ENCODE peak calls at places on chromosomes 3 and 15, in five cellular contexts. F is cardiac muscle cell, N is foreskin fibroblast, D is fibroblast of mammary gland, H is fibroblast of the aortic adventitia. R is an unnamed sample.

GRCh38 chr15:49758856-49759255 is 138.0 kb downstream of the DTWD1 start:
- DNase-seq in D (no peak), N (no peak), H (peak; percentile 47), F (no peak), R (no peak)

GRCh38 chr3:122074621-122075265 is 19.6 kb downstream of the CD86 start:
- DNase-seq in F (no peak), N (no peak), D (peak; percentile 85), H (no peak), R (no peak)

GRCh38 chr15:39873978-39874377 is 46.1 kb downstream of the GPR176 start:
- DNase-seq in F (no peak), H (no peak), D (no peak), N (no peak), R (no peak)

GRCh38 chr3:139534992-139535879 is 4.3 kb downstream of the RBP1 start:
- DNase-seq in H (peak; percentile 97), F (peak; percentile 83), D (peak; percentile 34), N (no peak), R (no peak)

GRCh38 chr3:111725706-111726105 is 130.6 kb upstream of the ZBED2 start:
- DNase-seq in F (no peak), D (peak; percentile 62), N (no peak), H (peak; percentile 71), R (no peak)

GRCh38 chr3:12946661-12947316 is 105.4 kb upstream of the RPL32 start:
- DNase-seq in H (no peak), N (no peak), D (no peak), F (no peak), R (no peak)

GRCh38 chr3:23800731-23801130 is 5.0 kb upstream of the UBE2E1 start:
- DNase-seq in D (peak; percentile 55), H (peak; percentile 70), N (no peak), F (no peak), R (no peak)

GRCh38 chr3:9020396-9020795 is 57.1 kb upstream of the RAD18 start:
- DNase-seq in F (no peak), H (no peak), D (no peak), N (no peak), R (peak; percentile 62)

GRCh38 chr3:176906046-176906905 is 291.0 kb downstream of the TBL1XR1 start:
- DNase-seq in F (peak; percentile 37), D (peak; percentile 89), N (peak; percentile 7), H (peak; percentile 95), R (no peak)

GRCh38 chr3:65732060-65732933 is 306.4 kb downstream of the MAGI1 start:
- DNase-seq in D (peak; percentile 73), N (peak; percentile 55), H (peak; percentile 76), F (peak; percentile 81), R (peak; percentile 24)

GRCh38 chr3:152720941-152721718 is 113.8 kb upstream of the P2RY1 start:
- DNase-seq in N (no peak), D (no peak), H (no peak), F (no peak), R (no peak)

GRCh38 chr3:120170223-120170622 is 76.0 kb upstream of the GSK3B start:
- DNase-seq in F (no peak), N (peak; percentile 91), H (peak; percentile 49), D (peak; percentile 92), R (no peak)

GRCh38 chr15:66072616-66073361 is 180.8 kb downstream of the MEGF11 start:
- DNase-seq in D (no peak), N (no peak), H (peak; percentile 4), F (no peak), R (no peak)

GRCh38 chr15:39939487-39940452 is 5.9 kb downstream of the EIF2AK4 start:
- DNase-seq in F (no peak), D (no peak), N (no peak), H (no peak), R (no peak)

GRCh38 chr3:14587733-14588360 is 47.7 kb upstream of the GRIP2 start:
- DNase-seq in D (peak; percentile 79), H (peak; percentile 43), F (no peak), N (peak; percentile 45), R (peak; percentile 8)

GRCh38 chr3:133927543-133928066 is 31.9 kb upstream of the RAB6B start:
- DNase-seq in F (peak; percentile 69), D (no peak), N (no peak), H (no peak), R (no peak)

GRCh38 chr15:68479870-68480269 is 47.9 kb upstream of the ITGA11 start:
- DNase-seq in F (no peak), D (no peak), N (no peak), H (peak; percentile 36), R (no peak)

GRCh38 chr3:183198939-183199338 is 36.4 kb upstream of the LAMP3 start:
- DNase-seq in D (no peak), N (no peak), H (no peak), F (no peak), R (no peak)

GRCh38 chr3:129119365-129120100 is 2.1 kb downstream of the RAB43 start:
- DNase-seq in H (no peak), F (peak; percentile 7), D (no peak), N (no peak), R (no peak)

GRCh38 chr15:81080946-81081345 is 53.1 kb upstream of the CFAP161 start:
- DNase-seq in N (no peak), H (no peak), F (no peak), D (no peak), R (no peak)

GRCh38 chr3:197520311-197521276 is 35.2 kb downstream of the BDH1 start:
- DNase-seq in N (peak; percentile 39), H (no peak), D (peak; percentile 59), F (no peak), R (no peak)

DNA sequence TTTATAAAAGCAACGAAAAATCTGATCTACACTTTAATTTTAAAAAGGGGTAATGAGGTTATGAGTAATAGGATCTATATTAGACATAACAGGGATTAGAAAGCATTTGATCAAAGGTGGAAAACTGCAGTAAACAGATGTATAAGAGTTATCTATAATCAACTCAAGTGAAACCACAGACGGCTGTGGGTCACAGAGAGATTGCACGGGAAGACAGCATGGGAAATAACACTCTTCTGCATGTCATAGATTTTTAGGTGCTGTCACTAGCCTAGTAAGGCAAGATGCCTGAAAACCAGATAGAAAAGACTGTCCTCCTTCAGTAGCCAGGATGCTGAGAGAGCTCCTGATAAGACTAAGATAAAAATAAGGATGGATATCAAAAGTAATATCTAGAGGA is 1.8 kb downstream of the LYSMD2 start:
- DNase-seq in H (no peak), F (no peak), D (no peak), N (no peak), R (no peak)
- H3K4me3 ChIP-seq in H (no peak overlapping the region), F (no peak overlapping the region), D (no peak overlapping the region), N (no peak overlapping the region), R (no peak overlapping the region)

DNA sequence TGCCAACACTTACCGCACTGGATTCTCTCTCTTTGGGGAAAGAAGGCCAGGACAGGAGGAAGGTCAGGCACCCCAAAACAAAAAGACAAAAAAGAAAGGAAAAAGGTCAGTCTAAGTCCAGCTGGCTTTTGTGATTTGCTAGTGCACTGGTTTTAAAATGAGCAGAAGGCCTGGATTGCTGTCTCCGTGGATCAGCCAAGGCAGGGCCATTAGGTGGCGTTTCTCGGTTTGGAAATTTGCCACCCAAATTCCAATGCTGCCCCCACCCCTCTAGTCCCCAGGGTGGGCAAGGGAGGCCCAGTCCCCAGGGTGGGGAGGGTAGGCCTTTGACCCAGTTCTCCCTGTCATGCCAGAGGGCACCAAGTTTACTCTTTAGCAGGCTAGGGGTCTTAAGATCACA is 33.3 kb downstream of the TLE3 start:
- DNase-seq in F (no peak), D (peak; percentile 15), H (peak; percentile 10), N (no peak), R (no peak)
- TF ChIP-seq CTCF in F (no peak), D (peak; percentile 5), H (no peak), N (no peak), R (no peak)

DNA sequence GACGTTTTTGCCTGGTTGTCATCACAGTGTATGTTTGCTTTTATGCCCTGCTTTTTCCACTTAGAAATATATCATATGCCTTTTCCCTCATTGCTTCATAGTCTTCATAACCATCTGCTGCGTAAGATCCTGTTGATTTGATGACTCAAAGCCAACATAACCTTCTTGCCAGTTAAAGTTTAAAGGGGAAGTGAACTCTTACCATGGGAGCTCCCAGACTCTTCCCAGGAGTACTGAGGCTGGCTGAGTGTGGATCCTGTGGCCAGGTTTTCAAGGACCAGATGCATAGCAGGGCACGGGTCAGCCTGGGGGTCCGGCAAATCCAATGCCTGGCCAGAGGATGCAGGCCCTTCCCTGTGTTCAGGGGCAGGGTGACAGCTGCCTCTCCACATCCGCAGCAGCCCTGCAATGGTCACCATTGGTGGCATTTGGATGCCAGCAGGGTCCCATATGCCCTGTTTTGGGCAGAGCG is 42.0 kb upstream of the SACM1L start:
- DNase-seq in D (peak; percentile 95), N (peak; percentile 83), F (no peak), H (peak; percentile 90), R (peak; percentile 75)
- H3K4me3 ChIP-seq in D (no peak overlapping the region), N (no peak overlapping the region), F (no peak overlapping the region), H (no peak overlapping the region), R (no peak overlapping the region)

GRCh38 chr3:114718897-114719208 is 425.0 kb downstream of the TIGIT start:
- DNase-seq in N (no peak), D (no peak), F (no peak), H (no peak), R (no peak)

GRCh38 chr3:114721209-114721608 is 425.9 kb downstream of the ZBTB20 start:
- DNase-seq in F (no peak), H (no peak), N (no peak), D (no peak), R (no peak)

GRCh38 chr3:114722530-114722929 is 424.6 kb downstream of the ZBTB20 start:
- DNase-seq in H (no peak), N (no peak), D (no peak), F (no peak), R (no peak)

GRCh38 chr3:114718071-114718896 is 424.5 kb downstream of the TIGIT start:
- DNase-seq in D (no peak), F (no peak), N (no peak), H (peak; percentile 2), R (no peak)

DNA sequence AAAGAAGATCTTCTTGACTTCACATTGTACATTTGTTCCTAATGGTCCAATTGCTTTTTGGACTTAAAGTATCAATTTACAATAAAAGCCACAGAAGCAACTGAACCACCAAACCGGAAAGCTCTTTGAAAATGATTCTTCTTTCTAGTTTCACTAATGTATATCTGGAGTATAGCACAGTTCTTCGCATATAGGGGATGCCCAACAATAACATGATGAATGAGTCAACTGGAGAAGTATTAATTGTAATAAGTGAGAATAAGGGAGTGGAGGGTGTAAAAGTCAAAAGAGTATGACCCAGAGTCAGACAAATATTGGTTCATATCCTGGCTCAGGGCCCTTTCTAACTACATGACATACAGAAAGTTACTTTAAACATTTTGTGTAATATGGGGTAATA is 425.2 kb downstream of the ZBTB20 start:
- DNase-seq in F (no peak), D (no peak), H (no peak), N (no peak), R (no peak)
- TF ChIP-seq CTCF in F (no peak), D (no peak), H (no peak), N (no peak), R (no peak)

R was measured in AG09309.